ENCODE peak calls at places on chromosomes 2 and 18, in six cellular contexts. A is mesenchymal stem cell, E is IMR-90, X is neuronal stem cell, W is H1, T is trophoblast cell. C is an unnamed sample.

GRCh38 chr2:203394519-203395227 is 66.5 kb downstream of the ABI2 start:
- DNase-seq in X (no peak), T (no peak), W (no peak), E (no peak), A (no peak), C (peak)

GRCh38 chr2:36360063-36360462 is 4.5 kb downstream of the CRIM1 start:
- DNase-seq in X (no peak), A (no peak), W (no peak), T (peak), E (no peak), C (no peak)

GRCh38 chr2:949384-949893 is 1.2 kb upstream of the SNTG2 start:
- DNase-seq in T (no peak), A (no peak), X (no peak), W (no peak), E (no peak), C (no peak)

GRCh38 chr2:240993446-240994160 is 4.8 kb upstream of the SNED1 start:
- DNase-seq in W (no peak), E (no peak), X (no peak), T (no peak), A (no peak), C (peak)

GRCh38 chr2:77008925-77009706 is 513.1 kb downstream of the LRRTM4 start:
- DNase-seq in W (no peak), X (no peak), E (peak), T (no peak), A (peak), C (no peak)

GRCh38 chr2:181685150-181685688 is 4.9 kb upstream of the NEUROD1 start:
- DNase-seq in E (peak), W (no peak), X (no peak), A (no peak), T (peak), C (peak)

GRCh38 chr2:95525294-95526035 is 40.9 kb upstream of the TRIM43B start:
- DNase-seq in E (no peak), X (no peak), W (no peak), A (no peak), T (no peak), C (no peak)

GRCh38 chr18:58540381-58540943 is 88.4 kb downstream of the ALPK2 start:
- DNase-seq in E (no peak), W (no peak), X (no peak), T (no peak), A (no peak), C (no peak)

GRCh38 chr2:183035954-183036669 is 2.1 kb downstream of the NCKAP1 start:
- DNase-seq in E (no peak), W (no peak), A (no peak), X (no peak), T (no peak), C (no peak)

DNA sequence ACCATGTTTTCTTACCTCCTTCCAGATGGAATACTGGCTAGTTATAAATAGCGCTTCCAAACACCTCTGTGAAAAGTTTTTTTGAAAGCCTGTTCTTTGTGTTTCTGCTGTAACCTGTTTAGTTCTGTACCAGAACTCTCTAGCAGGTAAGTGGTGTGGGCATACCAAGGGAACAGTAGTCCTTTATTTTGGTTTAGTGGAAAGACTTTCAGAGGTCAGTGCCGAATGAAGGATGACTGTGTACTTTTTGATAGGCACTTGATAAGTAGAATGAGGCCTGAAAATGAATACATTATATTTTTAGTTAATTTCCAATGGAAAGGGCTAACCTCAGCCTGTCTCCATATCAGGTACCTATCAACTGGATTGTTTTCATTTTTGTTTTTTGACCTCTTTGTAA is 27.6 kb upstream of the ASB1 start:
- DNase-seq in E (no peak), W (no peak), X (no peak), A (no peak), T (no peak), C (no peak)
- H4K91ac ChIP-seq in E (no peak), W (no peak), X (no peak), A (no peak), T (no peak), C (no peak)

GRCh38 chr2:188439986-188440385 is 148.3 kb downstream of the GULP1 start:
- DNase-seq in X (no peak), E (no peak), T (no peak), W (no peak), A (no peak), C (no peak)

GRCh38 chr2:188437537-188437936 is 145.9 kb downstream of the GULP1 start:
- DNase-seq in E (no peak), A (no peak), T (no peak), W (no peak), X (no peak), C (no peak)

GRCh38 chr2:188435115-188435514 is 143.4 kb downstream of the GULP1 start:
- DNase-seq in X (no peak), T (no peak), A (no peak), E (no peak), W (no peak), C (no peak)

GRCh38 chr2:188430705-188431104 is 139.0 kb downstream of the GULP1 start:
- DNase-seq in E (no peak), X (no peak), A (no peak), W (no peak), T (no peak), C (no peak)

GRCh38 chr2:188434018-188434417 is 142.3 kb downstream of the GULP1 start:
- DNase-seq in X (no peak), A (no peak), T (no peak), E (no peak), W (no peak), C (no peak)
- H3K23ac ChIP-seq in X (no peak), A (no peak), T (no peak), E (no peak), W (no peak), C (no peak)

GRCh38 chr2:11647834-11648600 is 22.0 kb downstream of the NTSR2 start:
- DNase-seq in T (no peak), E (no peak), W (no peak), X (no peak), A (peak), C (no peak)
- H4K91ac ChIP-seq in T (no peak), E (no peak), W (no peak), X (no peak), A (no peak), C (no peak)

DNA sequence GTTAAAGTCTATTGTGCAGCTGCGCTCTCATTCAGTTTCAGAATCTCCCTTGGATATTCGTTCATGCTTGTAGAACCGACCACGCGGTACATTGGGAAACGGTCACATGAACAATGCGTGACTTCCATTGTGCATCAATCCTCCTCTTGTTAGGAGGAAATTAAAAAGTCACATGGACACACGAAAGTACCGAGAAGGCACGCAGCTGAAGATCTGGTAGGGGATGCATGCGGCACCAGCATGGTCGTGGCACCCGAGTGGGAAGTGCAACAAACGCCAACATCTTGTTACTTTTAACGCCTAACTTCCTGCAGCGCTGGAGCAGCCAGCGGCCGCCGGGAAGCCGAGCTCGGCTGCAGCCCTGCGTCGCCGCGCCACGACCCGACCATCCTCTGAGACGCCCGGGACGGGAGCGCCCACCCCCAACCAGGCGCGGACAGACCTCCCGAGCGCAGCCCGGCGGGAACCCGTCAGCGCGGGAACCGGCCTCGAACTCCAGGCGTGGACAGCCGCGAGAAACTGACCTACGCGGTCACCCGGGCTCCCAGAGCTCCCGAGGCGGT is 412 bp downstream of the OSBPL1A start:
- DNase-seq in T (peak), A (peak), W (no peak), E (peak), X (no peak), C (no peak)
- H3K23ac ChIP-seq in T (no peak), A (no peak), W (no peak), E (peak), X (no peak), C (no peak)

DNA sequence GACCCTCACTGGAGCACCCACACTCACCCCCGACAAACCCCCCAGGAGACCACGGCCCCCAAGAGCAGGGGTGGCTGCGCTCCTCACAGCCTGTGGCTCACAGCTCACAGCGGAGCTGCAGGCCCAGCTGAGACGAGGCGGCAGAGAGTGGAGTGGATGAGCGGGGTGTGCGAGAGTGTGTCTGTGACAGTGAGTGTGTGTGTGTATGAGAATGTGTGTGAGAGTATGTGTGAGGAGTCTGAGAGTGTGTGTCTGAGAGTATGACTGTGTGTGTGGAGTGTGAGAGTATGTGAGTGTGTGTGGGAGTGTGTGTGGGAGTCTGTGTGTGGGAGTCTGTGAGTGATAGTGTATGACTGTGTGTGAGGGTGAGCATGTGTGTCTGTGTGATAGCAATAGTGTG is 55.3 kb upstream of the ID2 start:
- DNase-seq in A (no peak), X (no peak), W (no peak), E (no peak), T (no peak), C (no peak)
- H4K91ac ChIP-seq in A (peak), X (no peak), W (no peak), E (peak), T (no peak), C (no peak)

GRCh38 chr18:26226229-26227050 is at the start of gene TAF4B:
- DNase-seq in T (peak), A (peak), W (peak), X (peak), E (peak), C (peak)
- H3K23ac ChIP-seq in T (no peak), A (no peak), W (no peak), X (peak), E (no peak), C (no peak)

GRCh38 chr2:69549421-69549820 is 94.1 kb downstream of the AAK1 start:
- DNase-seq in X (no peak), A (peak), T (peak), W (no peak), E (peak), C (no peak)

GRCh38 chr2:69559696-69560482 is 83.7 kb downstream of the AAK1 start:
- DNase-seq in T (peak), E (peak), W (peak), A (peak), X (peak), C (peak)

GRCh38 chr2:69556008-69556407 is 87.5 kb downstream of the AAK1 start:
- DNase-seq in A (no peak), T (no peak), X (no peak), E (no peak), W (no peak), C (no peak)

GRCh38 chr2:69554981-69555380 is 88.6 kb downstream of the AAK1 start:
- DNase-seq in X (no peak), T (no peak), A (no peak), W (no peak), E (no peak), C (no peak)

GRCh38 chr2:69554568-69554967 is 89.0 kb downstream of the AAK1 start:
- DNase-seq in A (no peak), T (no peak), E (no peak), X (no peak), W (no peak), C (no peak)
- H4K91ac ChIP-seq in A (no peak), T (no peak), E (no peak), X (no peak), W (no peak), C (no peak)

DNA sequence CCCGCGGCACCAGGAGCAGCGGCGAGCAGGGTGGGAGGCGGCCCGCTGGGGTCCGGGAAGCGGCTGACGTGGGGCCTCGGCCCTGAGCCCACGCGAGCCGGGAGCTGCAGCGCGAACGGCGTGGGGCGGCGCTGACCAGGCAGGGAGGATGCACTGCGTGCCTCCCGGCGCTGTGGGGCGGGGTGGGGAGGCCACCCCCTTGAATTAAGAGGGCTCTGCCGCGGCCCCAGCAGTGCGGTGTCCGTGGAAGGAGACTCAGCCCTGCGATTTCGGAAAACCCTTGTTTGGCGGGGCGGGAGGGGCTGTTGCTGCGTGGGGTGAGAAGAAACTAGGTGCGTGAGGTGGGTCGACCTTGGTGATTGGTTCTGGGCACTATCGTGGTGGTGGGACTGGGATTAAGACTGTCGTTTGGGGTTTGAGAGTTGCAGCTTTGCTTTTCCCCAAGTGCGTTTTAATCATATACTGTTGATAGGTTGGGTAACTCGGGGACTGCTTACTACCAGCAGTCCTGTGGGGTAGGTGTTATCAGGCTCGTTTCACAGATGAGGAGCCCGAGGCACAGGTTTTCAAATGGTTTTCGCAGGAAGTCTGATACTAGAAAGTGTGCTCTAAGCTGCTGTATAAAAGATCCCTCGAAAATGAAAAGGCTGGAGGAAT is 703 bp downstream of the ACSL3 start:
- DNase-seq in A (no peak), E (no peak), X (no peak), W (no peak), T (no peak), C (no peak)
- H3K23ac ChIP-seq in A (peak), E (peak), X (peak), W (no peak), T (no peak), C (no peak)

GRCh38 chr2:39435974-39436591 is 1.0 kb downstream of the MAP4K3 start:
- DNase-seq in W (no peak), X (no peak), A (peak), E (peak), T (no peak), C (peak)
- H4K91ac ChIP-seq in W (no peak), X (no peak), A (peak), E (peak), T (peak), C (no peak)

GRCh38 chr2:97844311-97844859 is 131.0 kb downstream of the ZAP70 start:
- DNase-seq in E (no peak), W (no peak), X (no peak), A (no peak), T (no peak), C (no peak)

GRCh38 chr2:97848347-97848746 is 135.0 kb downstream of the ZAP70 start:
- DNase-seq in A (no peak), E (no peak), T (no peak), X (no peak), W (no peak), C (no peak)

GRCh38 chr2:97849881-97850540 is 136.6 kb downstream of the ZAP70 start:
- DNase-seq in A (peak), T (no peak), W (no peak), E (peak), X (no peak), C (no peak)

GRCh38 chr2:97845818-97846217 is 132.4 kb downstream of the ZAP70 start:
- DNase-seq in W (no peak), E (no peak), X (no peak), A (no peak), T (no peak), C (no peak)

GRCh38 chr2:97845133-97845532 is 131.8 kb downstream of the ZAP70 start:
- DNase-seq in X (no peak), E (no peak), T (no peak), W (no peak), A (no peak), C (no peak)
- H3K23ac ChIP-seq in X (no peak), E (no peak), T (no peak), W (no peak), A (no peak), C (no peak)